ENCODE peak calls at places on chromosomes 3 and 15, in nine cellular contexts. G, F, S, C, R, U, H, A and Z are unnamed samples. For H3K27me3 and H3K36me3, the result is how much of the 10 kb centered on the place peaks cover.

GRCh38 chr3:49785565-49786356 is 581 bp downstream of the IP6K1 start:
- DNase-seq in F (no peak), A (peak), R (no peak), C (no peak), G (no peak), H (no peak), S (peak), U (no peak), Z (no peak)

GRCh38 chr3:156691920-156692319 is 17.5 kb downstream of the TIPARP start:
- DNase-seq in F (no peak), C (no peak), H (no peak), S (no peak), G (no peak), U (peak), R (no peak), A (no peak), Z (no peak)

GRCh38 chr3:27483117-27484001 is 825 bp downstream of the SLC4A7 start:
- DNase-seq in A (peak), G (peak), F (peak), C (peak), U (peak), H (peak), R (no peak), S (peak), Z (peak)

GRCh38 chr3:111961461-111962269 is 17.2 kb upstream of the ABHD10 start:
- DNase-seq in H (no peak), C (no peak), F (no peak), R (no peak), A (no peak), S (peak), U (no peak), G (no peak), Z (no peak)

GRCh38 chr15:39167114-39168058 is 413.5 kb upstream of the THBS1 start:
- DNase-seq in S (no peak), A (no peak), U (no peak), F (no peak), G (no peak), R (no peak), C (no peak), H (no peak), Z (no peak)

GRCh38 chr15:39709941-39710340 is 72.7 kb downstream of the FSIP1 start:
- DNase-seq in H (no peak), S (no peak), G (no peak), F (no peak), C (no peak), A (no peak), R (no peak), U (no peak), Z (no peak)

GRCh38 chr3:110815008-110815583 is 256.5 kb upstream of the NECTIN3 start:
- DNase-seq in C (no peak), R (no peak), S (no peak), H (no peak), A (no peak), F (no peak), U (peak), G (no peak), Z (peak)

GRCh38 chr15:81516461-81516860 is 142.4 kb upstream of the TMC3 start:
- DNase-seq in C (no peak), R (no peak), U (peak), A (no peak), F (no peak), H (no peak), S (no peak), G (no peak), Z (peak)

GRCh38 chr15:85318048-85318731 is 62.2 kb upstream of the AKAP13 start:
- DNase-seq in H (no peak), A (no peak), U (peak), G (no peak), R (no peak), F (no peak), S (no peak), C (no peak), Z (peak)

GRCh38 chr3:194323785-194324735 is 27.1 kb downstream of the CPN2 start:
- DNase-seq in G (peak), C (peak), F (peak), S (peak), H (no peak), A (no peak), U (no peak), R (no peak), Z (no peak)

GRCh38 chr3:5784656-5785055 is 597.1 kb downstream of the EDEM1 start:
- DNase-seq in F (no peak), R (no peak), S (no peak), U (no peak), A (no peak), C (no peak), G (no peak), H (no peak), Z (no peak)

GRCh38 chr15:52559583-52559982 is 9.2 kb downstream of the ARPP19 start:
- DNase-seq in U (peak), A (no peak), C (no peak), G (no peak), H (no peak), F (no peak), R (no peak), S (no peak), Z (peak)

GRCh38 chr3:194993896-194994295 is 277.1 kb downstream of the XXYLT1 start:
- DNase-seq in F (no peak), S (no peak), H (no peak), G (peak), C (no peak), U (no peak), A (no peak), R (no peak), Z (no peak)

GRCh38 chr3:182971637-182972036 is 8.7 kb downstream of the DCUN1D1 start:
- DNase-seq in S (no peak), F (no peak), R (no peak), C (no peak), G (no peak), A (no peak), U (no peak), H (no peak), Z (peak)

GRCh38 chr3:117526485-117527079 is 817.0 kb downstream of the TUSC7 start:
- DNase-seq in H (no peak), R (peak), U (peak), A (peak), C (no peak), S (peak), G (no peak), F (no peak), Z (peak)

GRCh38 chr3:72728958-72729467 is 119.2 kb downstream of the SHQ1 start:
- DNase-seq in C (no peak), G (no peak), F (no peak), R (no peak), A (no peak), U (peak), S (peak), H (no peak), Z (no peak)

DNA sequence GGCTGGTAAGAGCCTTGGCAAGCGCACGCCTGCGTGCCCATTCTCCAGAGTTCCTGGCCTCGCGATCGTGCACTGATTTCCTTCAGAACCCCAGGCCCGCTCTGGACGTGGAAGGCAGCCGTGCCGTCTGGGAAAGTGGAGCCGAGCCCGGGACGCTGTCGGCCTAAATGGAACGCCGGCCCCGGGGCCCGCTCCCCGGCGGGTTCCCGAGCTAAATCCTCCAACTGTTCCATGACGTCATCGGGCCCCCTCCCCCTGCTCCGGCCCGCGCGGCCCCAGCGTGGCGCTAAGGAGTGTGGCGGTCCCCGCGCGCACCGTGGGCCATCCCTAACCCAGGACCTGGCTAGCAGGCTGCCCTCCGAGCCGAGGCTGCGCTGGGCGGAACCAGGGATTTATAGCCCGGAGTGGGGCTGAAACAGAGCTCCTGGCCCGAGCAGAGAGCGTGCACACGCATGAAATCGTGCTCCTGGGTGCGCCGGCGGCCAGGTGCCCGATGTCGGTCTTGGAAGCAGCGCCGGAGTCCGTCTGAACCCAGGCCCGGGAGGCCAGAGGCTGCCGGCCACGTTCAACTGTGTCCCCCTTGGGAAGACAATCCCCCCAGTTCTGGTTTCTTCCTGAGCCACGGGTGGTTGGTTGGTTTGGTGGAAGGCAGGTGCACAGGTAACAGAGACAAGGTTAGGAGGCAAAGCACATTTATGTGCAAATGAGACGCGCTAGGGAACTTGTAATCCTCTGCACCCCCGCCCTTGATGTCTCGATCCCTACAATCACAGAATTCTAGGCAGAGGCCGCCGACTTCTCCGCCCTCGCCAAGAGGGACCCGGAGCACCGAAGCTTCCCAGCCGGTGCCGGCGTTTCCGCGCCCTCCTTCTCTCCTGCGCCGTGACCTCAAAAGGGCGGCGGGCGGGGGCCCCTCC is 84.9 kb upstream of the ETV5 start:
- DNase-seq in H (no peak), S (peak), U (no peak), F (no peak), A (no peak), C (peak), G (peak), R (no peak), Z (no peak)
- H3K27me3 ChIP-seq in H (under half), S (half or more), U (under half), F (under half), A (under half), C (under half), G (under half), R (under half), Z (under half)

DNA sequence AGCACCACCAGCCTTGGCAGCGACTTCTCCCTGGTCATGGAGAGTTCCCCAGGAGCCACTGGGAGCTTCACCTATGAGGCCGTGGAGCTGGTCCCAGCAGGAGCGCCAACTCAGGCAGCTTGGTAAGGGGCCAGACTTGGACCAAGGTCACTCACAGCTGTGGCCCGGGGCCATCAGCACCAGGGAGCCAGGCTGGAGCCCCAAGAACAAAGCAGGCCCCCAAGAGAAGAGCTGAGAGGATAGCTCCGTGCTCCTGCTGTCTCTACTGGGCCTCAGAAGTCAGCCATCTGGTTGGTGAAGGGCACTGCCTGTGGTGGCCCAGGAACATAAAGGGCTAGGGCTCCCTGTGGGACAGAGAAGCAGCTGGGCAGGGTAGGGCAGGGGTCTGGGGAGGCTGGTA is 14.7 kb upstream of the CPNE9 start:
- DNase-seq in A (no peak), R (no peak), F (no peak), H (no peak), S (no peak), U (no peak), C (no peak), G (no peak), Z (no peak)
- H3K36me3 ChIP-seq in A (half or more), R (under half), F (under half), H (half or more), S (under half), U (under half), C (half or more), G (half or more), Z (half or more)

GRCh38 chr3:151067158-151067557 is 18.3 kb upstream of the MED12L start:
- DNase-seq in F (no peak), R (no peak), C (no peak), H (no peak), S (no peak), G (no peak), A (peak), U (peak), Z (no peak)
- TF ChIP-seq CTCF in F (no peak), R (no peak), C (no peak), H (no peak), S (peak), G (no peak), A (peak), U (no peak), Z (no peak)

DNA sequence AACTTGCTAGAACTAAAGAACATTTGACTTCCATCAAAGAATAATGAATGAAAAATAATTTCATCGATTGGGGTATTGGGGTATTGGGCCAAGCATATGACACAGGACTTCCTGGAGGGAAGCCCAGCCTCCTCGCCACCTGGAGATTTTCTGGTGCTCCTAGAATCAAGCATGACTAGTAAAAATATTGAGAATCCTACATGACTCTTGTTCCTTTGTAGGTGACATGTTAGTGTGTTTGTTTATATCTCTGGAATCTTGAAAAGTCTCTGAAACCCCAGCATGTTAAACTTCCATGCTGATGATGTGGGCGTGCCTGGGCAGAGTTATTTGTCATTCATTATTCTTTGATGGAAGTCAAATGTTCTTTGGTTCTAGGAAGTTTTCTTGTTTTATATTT is 90.1 kb upstream of the EPHB3 start:
- DNase-seq in G (no peak), C (no peak), U (no peak), A (no peak), H (no peak), S (no peak), R (no peak), F (no peak), Z (no peak)
- H3K27me3 ChIP-seq in G (under half), C (under half), U (under half), A (under half), H (under half), S (under half), R (under half), F (under half), Z (under half)

GRCh38 chr3:15581471-15582394 is 19.6 kb downstream of the HACL1 start:
- DNase-seq in F (no peak), S (no peak), R (no peak), H (no peak), A (no peak), U (no peak), C (no peak), G (no peak), Z (no peak)
- H3K36me3 ChIP-seq in F (under half), S (under half), R (under half), H (under half), A (half or more), U (under half), C (half or more), G (half or more), Z (under half)